ENCODE peak calls at places on chromosomes 11 and 22, in six cellular contexts. A, U, R, B, V and T are unnamed samples.
A peak's percentile ranks its signal among the peaks of the same experiment; 100 is the strongest.

GRCh38 chr11:86442827-86443226 is 68.1 kb downstream of the CCDC81 start:
- DNase-seq in A (no peak), U (no peak), R (no peak), B (no peak), V (no peak), T (no peak)

GRCh38 chr22:39472570-39473556 is 16.1 kb downstream of the MGAT3 start:
- DNase-seq in A (no peak), U (no peak), R (peak; percentile 53), B (peak; percentile 86), V (no peak), T (no peak)

GRCh38 chr11:28459912-28460311 is 351.7 kb downstream of the METTL15 start:
- DNase-seq in A (no peak), U (no peak), R (no peak), B (no peak), V (no peak), T (no peak)

GRCh38 chr11:69048056-69048717 is 545 bp upstream of the TPCN2 start:
- DNase-seq in A (no peak), U (no peak), R (no peak), B (no peak), V (no peak), T (no peak)

GRCh38 chr22:45154383-45154782 is 9.3 kb upstream of the NUP50 start:
- DNase-seq in A (no peak), U (no peak), R (no peak), B (no peak), V (no peak), T (no peak)

GRCh38 chr11:78961186-78961782 is 386.6 kb upstream of the NARS2 start:
- DNase-seq in A (no peak), U (no peak), R (peak; percentile 51), B (no peak), V (peak; percentile 66), T (no peak)

GRCh38 chr11:76664578-76665061 is 5.9 kb downstream of the LRRC32 start:
- DNase-seq in A (no peak), U (no peak), R (no peak), B (no peak), V (peak; percentile 10), T (peak; percentile 55)

GRCh38 chr11:92576315-92576714 is 351.7 kb downstream of the FAT3 start:
- DNase-seq in A (no peak), U (no peak), R (no peak), B (no peak), V (no peak), T (no peak)

GRCh38 chr22:39518124-39518786 is 2.1 kb upstream of the ATF4 start:
- DNase-seq in A (no peak), U (no peak), R (no peak), B (no peak), V (no peak), T (no peak)

GRCh38 chr11:35112056-35112845 is 26.7 kb upstream of the CD44 start:
- DNase-seq in A (no peak), U (no peak), R (no peak), B (no peak), V (no peak), T (no peak)

GRCh38 chr11:77654770-77655434 is 17.3 kb upstream of the CLNS1A start:
- DNase-seq in A (no peak), U (no peak), R (no peak), B (no peak), V (no peak), T (no peak)

GRCh38 chr11:83818349-83818748 is 532.2 kb upstream of the CCDC90B start:
- DNase-seq in A (no peak), U (no peak), R (no peak), B (no peak), V (no peak), T (no peak)

GRCh38 chr22:40668611-40669390 is 10.5 kb upstream of the MCHR1 start:
- DNase-seq in A (no peak), U (no peak), R (no peak), B (no peak), V (no peak), T (no peak)

GRCh38 chr11:63165710-63166310 is 21.8 kb upstream of the SLC22A24 start:
- DNase-seq in A (no peak), U (no peak), R (peak; percentile 80), B (no peak), V (no peak), T (no peak)

GRCh38 chr11:76293189-76293631 is 86.9 kb upstream of the WNT11 start:
- DNase-seq in A (no peak), U (no peak), R (no peak), B (no peak), V (no peak), T (no peak)

GRCh38 chr11:130894322-130895025 is 21.8 kb downstream of the SNX19 start:
- DNase-seq in A (peak; percentile 34), U (peak; percentile 88), R (peak; percentile 76), B (no peak), V (peak; percentile 57), T (no peak)

GRCh38 chr11:8263109-8263768 is 439 bp downstream of the LMO1 start:
- DNase-seq in A (no peak), U (peak; percentile 58), R (no peak), B (no peak), V (peak; percentile 85), T (peak; percentile 63)

GRCh38 chr22:49676230-49676629 is 151.4 kb downstream of the BRD1 start:
- DNase-seq in A (no peak), U (no peak), R (no peak), B (no peak), V (no peak), T (peak; percentile 45)

GRCh38 chr11:128604723-128605122 is 17.4 kb upstream of the ETS1 start:
- DNase-seq in A (no peak), U (no peak), R (no peak), B (no peak), V (no peak), T (no peak)

GRCh38 chr11:99068832-99069231 is 48.1 kb downstream of the CNTN5 start:
- DNase-seq in A (no peak), U (no peak), R (no peak), B (no peak), V (no peak), T (no peak)

GRCh38 chr11:74366576-74366975 is 31.7 kb downstream of the PGM2L1 start:
- DNase-seq in A (no peak), U (no peak), R (no peak), B (no peak), V (no peak), T (no peak)

GRCh38 chr11:71474141-71474770 is 21.3 kb downstream of the NADSYN1 start:
- DNase-seq in A (no peak), U (no peak), R (no peak), B (no peak), V (no peak), T (no peak)

GRCh38 chr11:8693555-8693954 is 11.0 kb downstream of the RPL27A start:
- DNase-seq in A (no peak), U (no peak), R (no peak), B (no peak), V (no peak), T (peak; percentile 56)

GRCh38 chr11:46445887-46446286 is 54.3 kb upstream of the CHRM4 start:
- DNase-seq in A (no peak), U (no peak), R (no peak), B (no peak), V (no peak), T (no peak)

GRCh38 chr11:134365011-134365925 is 33.5 kb downstream of the GLB1L2 start:
- DNase-seq in A (no peak), U (no peak), R (no peak), B (peak; percentile 30), V (no peak), T (peak; percentile 44)

GRCh38 chr11:133952199-133953190 is 4.3 kb downstream of the IGSF9B start:
- DNase-seq in A (no peak), U (no peak), R (no peak), B (no peak), V (no peak), T (no peak)

GRCh38 chr11:73478737-73479347 is 102.6 kb downstream of the RELT start:
- DNase-seq in A (no peak), U (no peak), R (peak; percentile 26), B (no peak), V (peak; percentile 45), T (no peak)

GRCh38 chr22:35728639-35729308 is 11.1 kb downstream of the APOL5 start:
- DNase-seq in A (no peak), U (no peak), R (peak; percentile 75), B (peak; percentile 87), V (no peak), T (no peak)

GRCh38 chr22:32533265-32534068 is 58.9 kb downstream of the FBXO7 start:
- DNase-seq in A (no peak), U (no peak), R (no peak), B (no peak), V (no peak), T (no peak)

GRCh38 chr22:30337461-30337778 is 10.7 kb upstream of the TBC1D10A start:
- DNase-seq in A (no peak), U (no peak), R (no peak), B (no peak), V (no peak), T (no peak)

GRCh38 chr11:108916290-108916689 is 251.4 kb downstream of the DDX10 start:
- DNase-seq in A (no peak), U (no peak), R (no peak), B (no peak), V (no peak), T (no peak)

GRCh38 chr11:41612415-41612814 is 153.0 kb upstream of the LRRC4C start:
- DNase-seq in A (no peak), U (no peak), R (no peak), B (no peak), V (no peak), T (no peak)

GRCh38 chr11:30474151-30474954 is 111.8 kb downstream of the MPPED2 start:
- DNase-seq in A (no peak), U (no peak), R (no peak), B (no peak), V (no peak), T (no peak)

GRCh38 chr11:132052904-132053303 is 682.5 kb downstream of the NTM start:
- DNase-seq in A (no peak), U (no peak), R (no peak), B (no peak), V (no peak), T (no peak)
- H3K4me1 ChIP-seq in A (no peaks in the 10 kb centered on the region), U (no peaks in the 10 kb centered on the region), R (no peaks in the 10 kb centered on the region), B (no peaks in the 10 kb centered on the region), V (peaks cover 3% of the 10 kb centered on the region), T (no peaks in the 10 kb centered on the region)

DNA sequence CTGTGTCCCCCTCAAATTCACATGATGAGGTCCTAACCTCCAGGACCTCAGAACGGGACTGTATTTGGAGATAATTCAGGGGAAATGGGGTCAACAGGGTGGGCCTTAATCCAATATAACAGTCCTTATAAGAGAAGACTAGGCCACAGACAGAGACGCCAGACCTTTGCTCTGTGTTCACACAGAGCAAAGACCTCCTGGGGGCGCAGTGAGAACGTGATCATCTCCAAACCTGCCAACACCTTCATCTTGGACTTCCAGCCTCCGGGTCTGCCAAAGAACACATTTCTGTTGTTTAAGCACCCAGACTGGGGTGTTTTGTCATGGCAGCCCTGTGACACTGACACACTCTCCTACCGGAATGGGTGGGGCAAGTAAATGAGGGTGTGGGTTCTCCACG is 250.2 kb downstream of the MN1 start:
- DNase-seq in A (no peak), U (no peak), R (no peak), B (no peak), V (no peak), T (no peak)
- TF ChIP-seq CTCF in A (no peak), U (no peak), R (no peak), B (no peak), V (no peak), T (no peak)

GRCh38 chr11:96145163-96145585 is 197.8 kb downstream of the MAML2 start:
- DNase-seq in A (no peak), U (no peak), R (no peak), B (no peak), V (no peak), T (no peak)
- H3K4me1 ChIP-seq in A (no peaks in the 10 kb centered on the region), U (no peaks in the 10 kb centered on the region), R (no peaks in the 10 kb centered on the region), B (no peaks in the 10 kb centered on the region), V (peaks cover 2% of the 10 kb centered on the region), T (peaks cover 62% of the 10 kb centered on the region)

GRCh38 chr11:59206635-59207034 is 6.1 kb downstream of the MPEG1 start:
- DNase-seq in A (no peak), U (no peak), R (peak; percentile 59), B (no peak), V (peak; percentile 34), T (no peak)
- TF ChIP-seq CTCF in A (no peak), U (peak; percentile 37), R (no peak), B (peak; percentile 6), V (peak; percentile 58), T (peak; percentile 37)